ENCODE peak calls at places on chromosomes 16 and 17, in five cellular contexts. One of them, this sample, is unnamed.
A peak's percentile ranks its signal among the peaks of the same experiment; 100 is the strongest.

GRCh38 chr16:81035975-81036750 is 521 bp downstream of the ATMIN start:
- DNase-seq in left ventricle myocardium inferior: peak; percentile 20
- DNase-seq in mesenchymal stem cell: peak; percentile 41
- DNase-seq in heart right ventricle: peak; percentile 12
- DNase-seq in psoas muscle: peak; percentile 61
- DNase-seq in this sample: peak; percentile 18

GRCh38 chr17:38748329-38749221 is at the start of gene PCGF2:
- DNase-seq in heart right ventricle: peak; percentile 96
- DNase-seq in left ventricle myocardium inferior: peak; percentile 94
- DNase-seq in mesenchymal stem cell: peak; percentile 91
- DNase-seq in psoas muscle: peak; percentile 88
- DNase-seq in this sample: peak; percentile 90

GRCh38 chr17:66952031-66952524 is 12.4 kb upstream of the CACNG4 start:
- DNase-seq in psoas muscle: peak; percentile 58
- DNase-seq in left ventricle myocardium inferior: no peak
- DNase-seq in mesenchymal stem cell: peak; percentile 89
- DNase-seq in heart right ventricle: no peak
- DNase-seq in this sample: peak; percentile 37

GRCh38 chr16:14242769-14243168 is 171.7 kb downstream of the MRTFB start:
- DNase-seq in left ventricle myocardium inferior: no peak
- DNase-seq in psoas muscle: no peak
- DNase-seq in heart right ventricle: no peak
- DNase-seq in mesenchymal stem cell: no peak
- DNase-seq in this sample: no peak

GRCh38 chr17:19248923-19249574 is 11.9 kb downstream of the EPN2 start:
- DNase-seq in mesenchymal stem cell: peak; percentile 92
- DNase-seq in heart right ventricle: peak; percentile 37
- DNase-seq in left ventricle myocardium inferior: peak; percentile 47
- DNase-seq in psoas muscle: no peak
- DNase-seq in this sample: no peak

GRCh38 chr16:28282045-28282444 is 10.3 kb upstream of the SBK1 start:
- DNase-seq in psoas muscle: peak; percentile 28
- DNase-seq in mesenchymal stem cell: no peak
- DNase-seq in left ventricle myocardium inferior: no peak
- DNase-seq in heart right ventricle: no peak
- DNase-seq in this sample: no peak

GRCh38 chr16:70563571-70563970 is 40.0 kb downstream of the SF3B3 start:
- DNase-seq in left ventricle myocardium inferior: no peak
- DNase-seq in mesenchymal stem cell: peak; percentile 23
- DNase-seq in heart right ventricle: no peak
- DNase-seq in psoas muscle: no peak
- DNase-seq in this sample: no peak

GRCh38 chr16:7284780-7285179 is 47.9 kb upstream of the RBFOX1 start:
- DNase-seq in mesenchymal stem cell: no peak
- DNase-seq in psoas muscle: no peak
- DNase-seq in left ventricle myocardium inferior: no peak
- DNase-seq in heart right ventricle: no peak
- DNase-seq in this sample: no peak

GRCh38 chr16:10001258-10001785 is 180.9 kb downstream of the GRIN2A start:
- DNase-seq in mesenchymal stem cell: no peak
- DNase-seq in heart right ventricle: no peak
- DNase-seq in left ventricle myocardium inferior: no peak
- DNase-seq in psoas muscle: no peak
- DNase-seq in this sample: no peak

GRCh38 chr17:66275651-66276050 is 26.8 kb upstream of the PRKCA start:
- DNase-seq in left ventricle myocardium inferior: no peak
- DNase-seq in heart right ventricle: no peak
- DNase-seq in psoas muscle: no peak
- DNase-seq in mesenchymal stem cell: peak; percentile 78
- DNase-seq in this sample: peak; percentile 81

GRCh38 chr17:47279062-47279801 is 25.6 kb downstream of the ITGB3 start:
- DNase-seq in heart right ventricle: peak; percentile 82
- DNase-seq in left ventricle myocardium inferior: peak; percentile 66
- DNase-seq in mesenchymal stem cell: peak; percentile 99
- DNase-seq in psoas muscle: peak; percentile 82
- DNase-seq in this sample: no peak

GRCh38 chr16:81421126-81421525 is 23.5 kb upstream of the CMIP start:
- DNase-seq in mesenchymal stem cell: no peak
- DNase-seq in heart right ventricle: no peak
- DNase-seq in psoas muscle: no peak
- DNase-seq in left ventricle myocardium inferior: no peak
- DNase-seq in this sample: no peak

GRCh38 chr16:70660672-70661350 is 14.5 kb downstream of the IL34 start:
- DNase-seq in left ventricle myocardium inferior: no peak
- DNase-seq in psoas muscle: no peak
- DNase-seq in mesenchymal stem cell: no peak
- DNase-seq in heart right ventricle: no peak
- DNase-seq in this sample: no peak

GRCh38 chr16:27240948-27241531 is 27.5 kb downstream of the NSMCE1 start:
- DNase-seq in heart right ventricle: no peak
- DNase-seq in left ventricle myocardium inferior: no peak
- DNase-seq in psoas muscle: no peak
- DNase-seq in mesenchymal stem cell: peak; percentile 92
- DNase-seq in this sample: no peak

GRCh38 chr16:54505479-54506247 is 219.1 kb upstream of the IRX3 start:
- DNase-seq in psoas muscle: no peak
- DNase-seq in left ventricle myocardium inferior: no peak
- DNase-seq in mesenchymal stem cell: no peak
- DNase-seq in heart right ventricle: peak; percentile 44
- DNase-seq in this sample: peak; percentile 65

GRCh38 chr16:66344533-66345145 is 21.9 kb upstream of the CDH5 start:
- DNase-seq in left ventricle myocardium inferior: no peak
- DNase-seq in heart right ventricle: peak; percentile 52
- DNase-seq in psoas muscle: no peak
- DNase-seq in mesenchymal stem cell: peak; percentile 44
- DNase-seq in this sample: peak; percentile 58

GRCh38 chr17:79834575-79835469 is 4.4 kb downstream of the CBX4 start:
- DNase-seq in left ventricle myocardium inferior: no peak
- DNase-seq in psoas muscle: no peak
- DNase-seq in mesenchymal stem cell: no peak
- DNase-seq in heart right ventricle: peak; percentile 13
- DNase-seq in this sample: peak; percentile 57

GRCh38 chr17:73840829-73841228 is 196.6 kb upstream of the SDK2 start:
- DNase-seq in mesenchymal stem cell: no peak
- DNase-seq in psoas muscle: peak; percentile 7
- DNase-seq in left ventricle myocardium inferior: no peak
- DNase-seq in heart right ventricle: no peak
- DNase-seq in this sample: no peak

GRCh38 chr17:77778636-77779524 is 179.6 kb upstream of the TNRC6C start:
- DNase-seq in left ventricle myocardium inferior: peak; percentile 71
- DNase-seq in heart right ventricle: peak; percentile 83
- DNase-seq in mesenchymal stem cell: no peak
- DNase-seq in psoas muscle: peak; percentile 78
- DNase-seq in this sample: peak; percentile 46

GRCh38 chr17:64232466-64233262 is 30.4 kb downstream of the TEX2 start:
- DNase-seq in left ventricle myocardium inferior: no peak
- DNase-seq in heart right ventricle: no peak
- DNase-seq in mesenchymal stem cell: no peak
- DNase-seq in psoas muscle: no peak
- DNase-seq in this sample: no peak

GRCh38 chr17:57433396-57433944 is 177.1 kb downstream of the MSI2 start:
- DNase-seq in psoas muscle: no peak
- DNase-seq in mesenchymal stem cell: no peak
- DNase-seq in heart right ventricle: no peak
- DNase-seq in left ventricle myocardium inferior: no peak
- DNase-seq in this sample: no peak

GRCh38 chr16:70432800-70433455 is 6.0 kb downstream of the ST3GAL2 start:
- DNase-seq in heart right ventricle: no peak
- DNase-seq in mesenchymal stem cell: peak; percentile 61
- DNase-seq in psoas muscle: no peak
- DNase-seq in left ventricle myocardium inferior: no peak
- DNase-seq in this sample: no peak

GRCh38 chr16:57299009-57299718 is 14.7 kb upstream of the PLLP start:
- DNase-seq in mesenchymal stem cell: no peak
- DNase-seq in heart right ventricle: peak; percentile 68
- DNase-seq in left ventricle myocardium inferior: no peak
- DNase-seq in psoas muscle: no peak
- DNase-seq in this sample: peak; percentile 91

GRCh38 chr16:57021693-57022092 is 32.3 kb downstream of the NLRC5 start:
- DNase-seq in left ventricle myocardium inferior: no peak
- DNase-seq in heart right ventricle: no peak
- DNase-seq in mesenchymal stem cell: no peak
- DNase-seq in psoas muscle: no peak
- DNase-seq in this sample: no peak

GRCh38 chr17:69538795-69539194 is 124.3 kb downstream of the MAP2K6 start:
- DNase-seq in psoas muscle: no peak
- DNase-seq in heart right ventricle: no peak
- DNase-seq in left ventricle myocardium inferior: no peak
- DNase-seq in mesenchymal stem cell: peak; percentile 7
- DNase-seq in this sample: no peak

GRCh38 chr16:23700509-23700908 is 12.5 kb downstream of the ERN2 start:
- DNase-seq in mesenchymal stem cell: no peak
- DNase-seq in heart right ventricle: no peak
- DNase-seq in left ventricle myocardium inferior: no peak
- DNase-seq in psoas muscle: no peak
- DNase-seq in this sample: no peak

GRCh38 chr17:16506188-16506587 is 14.2 kb upstream of the LRRC75A start:
- DNase-seq in heart right ventricle: no peak
- DNase-seq in psoas muscle: no peak
- DNase-seq in mesenchymal stem cell: no peak
- DNase-seq in left ventricle myocardium inferior: no peak
- DNase-seq in this sample: no peak

GRCh38 chr16:84027607-84028006 is 15.0 kb downstream of the SLC38A8 start:
- DNase-seq in mesenchymal stem cell: no peak
- DNase-seq in left ventricle myocardium inferior: no peak
- DNase-seq in psoas muscle: no peak
- DNase-seq in heart right ventricle: no peak
- DNase-seq in this sample: no peak

GRCh38 chr16:84032458-84033178 is 10.0 kb downstream of the SLC38A8 start:
- DNase-seq in mesenchymal stem cell: no peak
- DNase-seq in left ventricle myocardium inferior: peak; percentile 54
- DNase-seq in psoas muscle: no peak
- DNase-seq in heart right ventricle: no peak
- DNase-seq in this sample: no peak

GRCh38 chr16:84031556-84031955 is 11.0 kb downstream of the SLC38A8 start:
- DNase-seq in left ventricle myocardium inferior: no peak
- DNase-seq in mesenchymal stem cell: no peak
- DNase-seq in psoas muscle: no peak
- DNase-seq in heart right ventricle: no peak
- DNase-seq in this sample: no peak

GRCh38 chr16:84026601-84027000 is 16.0 kb downstream of the SLC38A8 start:
- DNase-seq in heart right ventricle: no peak
- DNase-seq in psoas muscle: no peak
- DNase-seq in mesenchymal stem cell: no peak
- DNase-seq in left ventricle myocardium inferior: no peak
- DNase-seq in this sample: no peak

GRCh38 chr16:84029297-84030096 is 13.1 kb downstream of the SLC38A8 start:
- DNase-seq in mesenchymal stem cell: no peak
- DNase-seq in heart right ventricle: no peak
- DNase-seq in left ventricle myocardium inferior: no peak
- DNase-seq in psoas muscle: no peak
- DNase-seq in this sample: no peak
- H3K4me1 ChIP-seq in mesenchymal stem cell: no peaks in the 10 kb centered on the region
- H3K4me1 ChIP-seq in heart right ventricle: peaks cover 7% of the 10 kb centered on the region
- H3K4me1 ChIP-seq in left ventricle myocardium inferior: peaks cover 8% of the 10 kb centered on the region
- H3K4me1 ChIP-seq in psoas muscle: no peaks in the 10 kb centered on the region
- H3K4me1 ChIP-seq in this sample: no peaks in the 10 kb centered on the region

DNA sequence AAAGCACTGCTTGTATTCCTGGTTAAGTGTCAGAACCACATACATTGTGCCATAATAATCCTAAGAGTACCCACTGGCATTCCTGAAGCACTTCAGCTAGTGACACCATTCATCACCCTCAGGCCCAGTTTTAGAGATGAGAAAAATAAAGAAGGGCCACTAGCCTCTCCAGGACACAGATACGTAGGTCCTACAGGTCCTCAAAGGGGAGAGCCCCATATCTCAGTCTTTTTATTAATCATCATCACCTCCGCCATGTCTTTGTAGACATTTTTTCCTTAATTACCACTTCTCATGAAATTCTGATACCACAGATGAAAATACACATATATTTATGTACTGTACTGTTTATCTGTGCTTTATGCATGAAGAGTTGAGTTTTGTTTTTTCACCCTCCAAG is 43.5 kb downstream of the GRB2 start:
- DNase-seq in left ventricle myocardium inferior: no peak
- DNase-seq in heart right ventricle: no peak
- DNase-seq in mesenchymal stem cell: no peak
- DNase-seq in psoas muscle: no peak
- DNase-seq in this sample: no peak
- H3K4me1 ChIP-seq in left ventricle myocardium inferior: peaks cover 68% of the 10 kb centered on the region
- H3K4me1 ChIP-seq in heart right ventricle: peaks cover 75% of the 10 kb centered on the region
- H3K4me1 ChIP-seq in mesenchymal stem cell: peaks cover 16% of the 10 kb centered on the region
- H3K4me1 ChIP-seq in psoas muscle: peaks cover 61% of the 10 kb centered on the region
- H3K4me1 ChIP-seq in this sample: peaks cover 43% of the 10 kb centered on the region

GRCh38 chr17:13598353-13599167 is 3.2 kb downstream of the HS3ST3A1 start:
- DNase-seq in psoas muscle: no peak
- DNase-seq in heart right ventricle: no peak
- DNase-seq in left ventricle myocardium inferior: no peak
- DNase-seq in mesenchymal stem cell: peak; percentile 6
- DNase-seq in this sample: no peak

GRCh38 chr17:13594762-13595697 is 6.7 kb downstream of the HS3ST3A1 start:
- DNase-seq in psoas muscle: peak; percentile 66
- DNase-seq in left ventricle myocardium inferior: peak; percentile 27
- DNase-seq in mesenchymal stem cell: peak; percentile 86
- DNase-seq in heart right ventricle: peak; percentile 84
- DNase-seq in this sample: peak; percentile 83

GRCh38 chr17:13594310-13594709 is 7.4 kb downstream of the HS3ST3A1 start:
- DNase-seq in psoas muscle: no peak
- DNase-seq in heart right ventricle: no peak
- DNase-seq in mesenchymal stem cell: peak; percentile 16
- DNase-seq in left ventricle myocardium inferior: no peak
- DNase-seq in this sample: no peak

GRCh38 chr17:13597723-13598347 is 3.9 kb downstream of the HS3ST3A1 start:
- DNase-seq in psoas muscle: no peak
- DNase-seq in heart right ventricle: peak; percentile 18
- DNase-seq in mesenchymal stem cell: peak; percentile 65
- DNase-seq in left ventricle myocardium inferior: no peak
- DNase-seq in this sample: peak; percentile 33

DNA sequence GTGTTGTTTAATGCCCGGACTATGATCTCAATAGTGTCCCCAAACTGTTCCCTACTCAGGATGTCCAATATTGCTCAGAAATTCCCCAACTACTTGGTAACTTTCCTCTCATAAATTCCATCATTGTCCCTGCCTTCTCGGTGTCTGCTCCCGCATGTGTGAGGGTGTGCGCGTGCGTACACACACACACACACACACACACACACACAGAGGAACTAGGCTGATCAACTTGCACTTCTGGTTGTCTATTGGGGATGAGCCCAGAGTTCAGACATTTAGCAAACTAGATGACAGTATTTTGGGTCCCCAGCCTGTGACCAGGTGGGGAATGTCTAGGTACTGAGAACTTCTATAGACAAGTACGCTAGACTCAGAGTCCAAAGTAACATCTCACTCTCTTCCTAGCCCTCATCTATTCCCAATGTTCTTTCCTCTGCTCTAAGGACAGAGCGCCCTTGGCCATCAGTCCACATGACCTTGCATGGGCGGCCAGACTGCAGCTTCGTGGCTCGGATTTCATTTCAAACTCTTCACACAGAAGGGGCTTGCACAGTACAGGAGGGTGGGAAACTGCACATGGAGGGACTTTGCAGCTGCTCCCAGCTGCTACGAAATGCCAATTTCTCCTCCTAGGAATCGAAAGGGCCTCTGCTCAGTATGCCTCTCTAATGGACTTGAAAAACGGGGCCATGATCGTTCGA is 5.3 kb downstream of the HS3ST3A1 start:
- DNase-seq in psoas muscle: no peak
- DNase-seq in heart right ventricle: no peak
- DNase-seq in left ventricle myocardium inferior: no peak
- DNase-seq in mesenchymal stem cell: no peak
- DNase-seq in this sample: no peak
- H3K4me1 ChIP-seq in psoas muscle: peaks cover 11% of the 10 kb centered on the region
- H3K4me1 ChIP-seq in heart right ventricle: peaks cover 11% of the 10 kb centered on the region
- H3K4me1 ChIP-seq in left ventricle myocardium inferior: peaks cover 35% of the 10 kb centered on the region
- H3K4me1 ChIP-seq in mesenchymal stem cell: peaks cover 11% of the 10 kb centered on the region
- H3K4me1 ChIP-seq in this sample: no peaks in the 10 kb centered on the region

GRCh38 chr17:7883781-7884386 is 4.7 kb upstream of the CHD3 start:
- DNase-seq in left ventricle myocardium inferior: no peak
- DNase-seq in psoas muscle: no peak
- DNase-seq in heart right ventricle: no peak
- DNase-seq in mesenchymal stem cell: peak; percentile 44
- DNase-seq in this sample: peak; percentile 48
- H3K4me1 ChIP-seq in left ventricle myocardium inferior: peaks cover 58% of the 10 kb centered on the region
- H3K4me1 ChIP-seq in psoas muscle: peaks cover 33% of the 10 kb centered on the region
- H3K4me1 ChIP-seq in heart right ventricle: peaks cover 77% of the 10 kb centered on the region
- H3K4me1 ChIP-seq in mesenchymal stem cell: peaks cover 15% of the 10 kb centered on the region
- H3K4me1 ChIP-seq in this sample: peaks cover 37% of the 10 kb centered on the region

This sample was measured in A673.